ENCODE peak calls at places on chromosomes 16 and 17, in four cellular contexts. One of them, this sample, is unnamed.

GRCh38 chr16:50763211-50763610 is 21.3 kb downstream of the CYLD start:
- DNase-seq in neuronal stem cell: no peak
- DNase-seq in H9: no peak
- DNase-seq in H1: no peak
- DNase-seq in this sample: peak

GRCh38 chr17:51351090-51351489 is 90.7 kb downstream of the UTP18 start:
- DNase-seq in neuronal stem cell: no peak
- DNase-seq in H9: no peak
- DNase-seq in H1: no peak
- DNase-seq in this sample: no peak

GRCh38 chr16:54633943-54634362 is 296.7 kb upstream of the IRX5 start:
- DNase-seq in neuronal stem cell: no peak
- DNase-seq in H9: peak
- DNase-seq in H1: no peak
- DNase-seq in this sample: no peak

GRCh38 chr17:49969794-49970389 is 902 bp downstream of the DLX4 start:
- DNase-seq in neuronal stem cell: no peak
- DNase-seq in H9: no peak
- DNase-seq in H1: no peak
- DNase-seq in this sample: no peak

GRCh38 chr16:47323241-47323640 is 137.6 kb downstream of the ITFG1 start:
- DNase-seq in neuronal stem cell: no peak
- DNase-seq in H9: no peak
- DNase-seq in H1: no peak
- DNase-seq in this sample: no peak

GRCh38 chr17:37400505-37400904 is 6.1 kb downstream of the ACACA start:
- DNase-seq in neuronal stem cell: no peak
- DNase-seq in H9: no peak
- DNase-seq in H1: no peak
- DNase-seq in this sample: no peak

GRCh38 chr16:27169511-27170071 is 33.7 kb upstream of the KDM8 start:
- DNase-seq in neuronal stem cell: no peak
- DNase-seq in H9: peak
- DNase-seq in H1: no peak
- DNase-seq in this sample: peak

GRCh38 chr16:20760346-20760745 is 3.5 kb upstream of the ACSM3 start:
- DNase-seq in neuronal stem cell: no peak
- DNase-seq in H9: no peak
- DNase-seq in H1: no peak
- DNase-seq in this sample: no peak

DNA sequence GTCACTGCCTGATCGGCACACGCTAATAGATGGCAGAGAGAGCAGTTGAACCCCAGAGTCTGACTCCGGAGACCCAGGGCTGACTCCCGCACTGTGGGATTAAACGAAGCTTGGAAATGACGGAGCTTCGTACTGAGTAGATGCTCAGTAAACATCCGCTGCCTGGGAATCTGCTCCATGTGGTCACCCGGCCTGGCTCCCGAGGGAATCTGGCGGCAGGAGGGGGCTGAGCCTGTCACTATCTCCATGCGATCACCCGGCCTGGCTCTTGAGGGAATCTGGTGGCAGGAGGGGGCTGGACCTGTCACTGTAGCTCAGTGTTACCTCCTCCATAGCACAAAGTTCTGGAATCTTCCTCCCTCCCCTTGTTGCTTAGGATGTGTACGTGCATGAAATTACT is 139.7 kb upstream of the CIBAR2 start:
- DNase-seq in neuronal stem cell: no peak
- DNase-seq in H9: no peak
- DNase-seq in H1: no peak
- DNase-seq in this sample: peak
- H3K14ac ChIP-seq in neuronal stem cell: peak
- H3K14ac ChIP-seq in H9: no peak
- H3K14ac ChIP-seq in H1: no peak
- H3K14ac ChIP-seq in this sample: no peak

DNA sequence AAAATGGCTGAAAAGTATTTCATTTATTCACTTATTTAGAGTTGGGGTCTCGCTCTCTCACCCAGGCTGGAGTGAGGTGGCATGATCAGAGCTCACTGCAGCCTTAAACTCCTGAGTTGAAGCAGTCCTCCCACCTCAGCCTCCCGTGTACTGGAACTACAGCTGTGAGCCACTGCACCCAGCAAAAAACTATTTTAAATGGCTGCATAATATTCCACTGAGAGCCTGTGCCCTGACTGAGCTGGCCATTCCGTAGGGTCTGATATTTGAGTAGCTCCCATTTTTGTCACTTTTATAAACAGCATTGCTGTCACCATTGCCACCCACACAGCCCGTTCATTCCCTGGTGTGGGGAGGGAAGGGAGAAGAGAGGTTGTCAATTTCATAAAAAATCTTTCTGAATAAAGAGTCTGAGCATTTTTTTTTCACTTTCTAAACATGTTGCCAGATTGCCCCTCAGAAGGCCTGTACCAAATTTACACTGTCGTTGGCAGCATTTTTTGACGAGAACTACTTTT is 7.0 kb upstream of the KIFC3 start:
- DNase-seq in neuronal stem cell: no peak
- DNase-seq in H9: no peak
- DNase-seq in H1: no peak
- DNase-seq in this sample: no peak
- H2BK12ac ChIP-seq in neuronal stem cell: no peak
- H2BK12ac ChIP-seq in H9: peak
- H2BK12ac ChIP-seq in H1: no peak
- H2BK12ac ChIP-seq in this sample: peak

GRCh38 chr17:48600244-48601098 is 4.3 kb downstream of the HOXB6 start:
- DNase-seq in neuronal stem cell: no peak
- DNase-seq in H9: no peak
- DNase-seq in H1: no peak
- DNase-seq in this sample: peak

GRCh38 chr17:48599373-48599772 is 5.4 kb downstream of the HOXB6 start:
- DNase-seq in neuronal stem cell: no peak
- DNase-seq in H9: no peak
- DNase-seq in H1: no peak
- DNase-seq in this sample: no peak

GRCh38 chr17:48597775-48598631 is 4.4 kb upstream of the HOXB5 start:
- DNase-seq in neuronal stem cell: no peak
- DNase-seq in H9: no peak
- DNase-seq in H1: no peak
- DNase-seq in this sample: peak

GRCh38 chr17:48597492-48597774 is 3.9 kb upstream of the HOXB5 start:
- DNase-seq in neuronal stem cell: no peak
- DNase-seq in H9: no peak
- DNase-seq in H1: no peak
- DNase-seq in this sample: no peak

DNA sequence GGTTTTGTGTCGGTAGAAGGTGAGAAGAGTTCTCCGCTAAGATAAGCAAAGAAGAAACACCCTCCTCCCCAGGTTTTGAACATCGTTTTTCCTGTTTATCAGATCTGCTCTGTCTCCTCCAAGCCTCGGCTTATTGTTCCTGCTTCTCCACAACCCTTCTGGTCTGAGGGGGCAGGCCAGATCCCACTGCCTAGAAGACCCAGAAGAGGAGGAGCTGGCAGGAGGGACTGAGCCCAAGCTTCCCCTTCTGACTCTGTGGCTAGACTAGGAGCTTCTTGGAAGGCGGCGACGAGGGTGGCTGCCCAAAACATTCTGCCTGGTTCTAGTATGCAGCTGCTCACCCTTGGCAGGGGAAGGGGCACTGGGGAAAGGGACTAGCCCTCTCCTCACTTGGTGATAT is 5.1 kb upstream of the HOXB5 start:
- DNase-seq in neuronal stem cell: no peak
- DNase-seq in H9: no peak
- DNase-seq in H1: no peak
- DNase-seq in this sample: no peak
- H3K14ac ChIP-seq in neuronal stem cell: no peak
- H3K14ac ChIP-seq in H9: no peak
- H3K14ac ChIP-seq in H1: no peak
- H3K14ac ChIP-seq in this sample: peak

GRCh38 chr16:13306153-13306552 is 404.8 kb downstream of the SHISA9 start:
- DNase-seq in neuronal stem cell: no peak
- DNase-seq in H9: no peak
- DNase-seq in H1: no peak
- DNase-seq in this sample: no peak
- H2BK12ac ChIP-seq in neuronal stem cell: no peak
- H2BK12ac ChIP-seq in H9: no peak
- H2BK12ac ChIP-seq in H1: no peak
- H2BK12ac ChIP-seq in this sample: no peak

DNA sequence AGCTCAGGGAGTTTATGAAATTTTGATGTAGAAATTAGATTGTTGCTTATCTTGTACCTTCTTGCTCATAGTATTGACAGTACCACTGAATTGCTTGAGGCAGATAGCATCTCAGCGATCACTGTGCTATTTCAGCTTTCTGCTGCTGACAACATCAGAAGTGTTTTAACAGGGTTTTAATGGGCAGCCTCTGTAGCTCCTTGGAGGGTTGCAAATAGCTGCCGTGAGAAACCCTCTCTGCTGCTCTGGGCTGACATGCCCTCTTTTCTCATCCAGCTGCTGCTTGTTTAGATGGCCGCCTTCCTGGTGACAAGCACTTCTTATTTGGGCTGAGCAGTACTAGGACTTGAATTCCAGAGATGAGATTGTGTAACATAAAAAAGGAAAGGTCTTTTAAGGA is 180.2 kb upstream of the TBX2 start:
- DNase-seq in neuronal stem cell: no peak
- DNase-seq in H9: no peak
- DNase-seq in H1: no peak
- DNase-seq in this sample: peak
- H3K14ac ChIP-seq in neuronal stem cell: no peak
- H3K14ac ChIP-seq in H9: no peak
- H3K14ac ChIP-seq in H1: no peak
- H3K14ac ChIP-seq in this sample: no peak

GRCh38 chr17:43650471-43650870 is 11.3 kb downstream of the MEOX1 start:
- DNase-seq in neuronal stem cell: no peak
- DNase-seq in H9: no peak
- DNase-seq in H1: no peak
- DNase-seq in this sample: no peak

GRCh38 chr17:43645765-43646481 is 15.8 kb downstream of the MEOX1 start:
- DNase-seq in neuronal stem cell: no peak
- DNase-seq in H9: no peak
- DNase-seq in H1: no peak
- DNase-seq in this sample: peak

GRCh38 chr17:43651621-43652480 is 9.9 kb downstream of the MEOX1 start:
- DNase-seq in neuronal stem cell: no peak
- DNase-seq in H9: no peak
- DNase-seq in H1: no peak
- DNase-seq in this sample: no peak

GRCh38 chr17:43645450-43645764 is 16.3 kb downstream of the MEOX1 start:
- DNase-seq in neuronal stem cell: no peak
- DNase-seq in H9: no peak
- DNase-seq in H1: no peak
- DNase-seq in this sample: no peak

DNA sequence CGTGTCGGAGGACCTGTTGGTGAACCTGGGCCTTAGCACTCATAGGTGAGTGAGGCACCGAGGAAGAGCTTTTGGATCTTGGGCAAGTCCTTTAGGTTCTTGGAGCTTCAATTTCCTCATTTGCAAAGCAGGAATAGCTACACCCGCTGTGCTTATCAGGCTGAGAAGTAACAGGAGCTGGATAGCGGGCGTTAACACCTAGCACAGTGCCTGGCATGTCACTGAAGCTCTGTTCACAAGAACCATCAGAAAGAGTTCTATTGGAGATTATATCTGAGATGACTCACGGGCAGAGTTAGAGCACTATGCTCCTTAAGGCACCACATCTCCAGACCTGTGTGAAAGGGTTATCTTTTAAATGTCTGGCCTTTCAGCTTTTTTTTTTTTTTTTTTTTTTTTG is 12.8 kb downstream of the MEOX1 start:
- DNase-seq in neuronal stem cell: no peak
- DNase-seq in H9: no peak
- DNase-seq in H1: no peak
- DNase-seq in this sample: no peak
- H2BK12ac ChIP-seq in neuronal stem cell: no peak
- H2BK12ac ChIP-seq in H9: no peak
- H2BK12ac ChIP-seq in H1: peak
- H2BK12ac ChIP-seq in this sample: no peak

DNA sequence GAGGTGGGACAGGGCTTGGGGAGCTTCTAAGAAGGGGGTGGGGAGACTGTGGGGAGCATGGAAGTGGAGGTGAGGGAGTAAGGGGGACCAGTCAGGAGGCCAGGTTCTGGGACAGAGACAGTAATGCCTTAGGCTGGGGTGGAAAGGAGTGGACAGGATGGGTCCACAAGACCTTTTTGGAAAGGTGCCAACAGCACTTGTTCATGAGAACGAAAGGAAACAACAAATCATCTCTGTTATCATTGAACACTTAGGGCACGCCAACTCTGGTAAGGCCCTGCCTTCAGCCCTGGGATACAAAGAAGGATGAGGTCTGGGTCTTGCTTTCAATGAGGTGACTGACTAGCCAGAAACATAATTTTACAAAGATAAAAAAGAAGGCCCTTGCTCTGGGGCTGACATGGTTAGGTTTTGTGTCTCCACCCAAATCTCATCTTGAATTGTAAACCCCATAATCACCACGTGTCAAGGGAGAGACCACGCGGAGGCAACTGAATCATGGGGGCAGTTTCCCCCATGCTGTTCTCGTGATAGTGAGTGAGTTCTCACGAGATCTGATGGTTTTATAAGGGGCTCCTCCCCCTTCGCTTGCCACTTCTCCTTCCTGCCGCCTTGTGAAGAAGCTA is 113.8 kb downstream of the SLC39A11 start:
- DNase-seq in neuronal stem cell: no peak
- DNase-seq in H9: no peak
- DNase-seq in H1: no peak
- DNase-seq in this sample: peak
- H3K14ac ChIP-seq in neuronal stem cell: no peak
- H3K14ac ChIP-seq in H9: no peak
- H3K14ac ChIP-seq in H1: no peak
- H3K14ac ChIP-seq in this sample: no peak

DNA sequence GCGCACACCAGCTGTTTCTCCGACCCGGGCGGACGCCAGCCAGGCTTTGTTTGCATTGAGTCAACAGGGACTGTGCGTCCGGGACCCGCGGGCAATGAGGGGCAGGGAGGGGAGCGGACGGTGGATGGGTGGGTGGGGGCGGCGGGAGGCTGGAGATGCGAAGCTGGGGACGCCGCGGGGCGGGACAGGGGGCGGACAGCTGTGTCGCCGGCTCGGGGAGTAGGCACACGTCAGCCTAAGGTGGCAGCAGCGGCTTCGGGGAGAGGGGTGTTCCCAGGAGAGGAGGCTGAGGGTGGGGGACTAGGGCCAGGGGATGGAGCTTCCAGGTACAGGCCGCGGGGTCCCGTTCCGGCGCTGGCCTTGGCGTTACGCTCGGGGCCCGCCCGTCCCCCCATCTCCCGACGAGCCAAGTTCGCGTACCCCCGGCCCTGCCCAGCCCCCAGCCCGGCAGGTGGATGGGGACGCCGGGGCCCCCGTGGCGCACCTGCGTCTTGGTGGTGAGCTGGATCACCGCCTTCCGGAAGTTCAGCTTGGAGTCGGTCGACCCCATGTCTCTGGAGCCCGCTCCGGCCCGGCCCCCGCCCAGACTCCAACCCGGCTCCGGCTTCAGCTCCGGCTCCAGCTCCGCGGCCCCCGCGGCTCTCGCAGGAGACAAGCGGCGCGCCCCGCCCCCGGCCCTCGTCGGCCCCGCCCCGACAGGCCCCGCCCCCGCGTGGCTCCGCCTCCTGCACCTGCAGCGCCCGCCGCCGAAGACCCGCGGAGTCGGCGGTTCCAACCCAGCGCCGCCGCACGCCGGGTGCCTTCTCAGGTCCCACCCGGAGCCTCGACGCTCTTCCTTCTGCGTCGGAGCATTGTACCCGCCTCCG is at the start of gene HID1:
- DNase-seq in neuronal stem cell: peak
- DNase-seq in H9: peak
- DNase-seq in H1: no peak
- DNase-seq in this sample: no peak
- H2BK12ac ChIP-seq in neuronal stem cell: no peak
- H2BK12ac ChIP-seq in H9: no peak
- H2BK12ac ChIP-seq in H1: no peak
- H2BK12ac ChIP-seq in this sample: no peak